ENCODE peak calls at places on chromosomes 1 and 21, in four cellular contexts. One of them, this sample, is unnamed.

GRCh38 chr1:5597991-5598823 is 394.0 kb downstream of the NPHP4 start:
- DNase-seq in smooth muscle cell of the brain vasculature: no peak
- DNase-seq in non-pigmented ciliary epithelial cell: no peak
- DNase-seq in NCI-H1694: no peak
- DNase-seq in this sample: no peak

GRCh38 chr1:10819198-10819901 is 22.9 kb upstream of the CASZ1 start:
- DNase-seq in smooth muscle cell of the brain vasculature: no peak
- DNase-seq in non-pigmented ciliary epithelial cell: no peak
- DNase-seq in NCI-H1694: no peak
- DNase-seq in this sample: no peak

GRCh38 chr1:29974345-29974744 is 738.0 kb downstream of the PTPRU start:
- DNase-seq in smooth muscle cell of the brain vasculature: peak; percentile 1
- DNase-seq in non-pigmented ciliary epithelial cell: peak; percentile 83
- DNase-seq in NCI-H1694: no peak
- DNase-seq in this sample: peak; percentile 99

GRCh38 chr1:59020151-59020997 is 236.5 kb upstream of the JUN start:
- DNase-seq in smooth muscle cell of the brain vasculature: no peak
- DNase-seq in non-pigmented ciliary epithelial cell: no peak
- DNase-seq in NCI-H1694: no peak
- DNase-seq in this sample: peak; percentile 56

GRCh38 chr21:38140192-38140905 is 116.4 kb upstream of the KCNJ15 start:
- DNase-seq in smooth muscle cell of the brain vasculature: no peak
- DNase-seq in non-pigmented ciliary epithelial cell: no peak
- DNase-seq in NCI-H1694: peak; percentile 57
- DNase-seq in this sample: peak; percentile 26

GRCh38 chr1:41383094-41383852 is 22.0 kb downstream of the FOXO6 start:
- DNase-seq in smooth muscle cell of the brain vasculature: no peak
- DNase-seq in non-pigmented ciliary epithelial cell: no peak
- DNase-seq in NCI-H1694: no peak
- DNase-seq in this sample: no peak

GRCh38 chr1:242318140-242318539 is 206.4 kb downstream of the PLD5 start:
- DNase-seq in smooth muscle cell of the brain vasculature: no peak
- DNase-seq in non-pigmented ciliary epithelial cell: no peak
- DNase-seq in NCI-H1694: no peak
- DNase-seq in this sample: no peak

GRCh38 chr1:78289606-78290005 is 201.2 kb upstream of the PTGFR start:
- DNase-seq in smooth muscle cell of the brain vasculature: no peak
- DNase-seq in non-pigmented ciliary epithelial cell: no peak
- DNase-seq in NCI-H1694: no peak
- DNase-seq in this sample: no peak

GRCh38 chr21:14259669-14260458 is 43.9 kb downstream of the RBM11 start:
- DNase-seq in smooth muscle cell of the brain vasculature: peak; percentile 21
- DNase-seq in non-pigmented ciliary epithelial cell: peak; percentile 13
- DNase-seq in NCI-H1694: peak; percentile 79
- DNase-seq in this sample: no peak

GRCh38 chr1:170758992-170759391 is 95.1 kb downstream of the PRRX1 start:
- DNase-seq in smooth muscle cell of the brain vasculature: no peak
- DNase-seq in non-pigmented ciliary epithelial cell: no peak
- DNase-seq in NCI-H1694: no peak
- DNase-seq in this sample: no peak

GRCh38 chr1:66436378-66437135 is 97.4 kb upstream of the SGIP1 start:
- DNase-seq in smooth muscle cell of the brain vasculature: no peak
- DNase-seq in non-pigmented ciliary epithelial cell: peak; percentile 64
- DNase-seq in NCI-H1694: no peak
- DNase-seq in this sample: peak; percentile 62

GRCh38 chr1:237851209-237851845 is 39.4 kb downstream of the ZP4 start:
- DNase-seq in smooth muscle cell of the brain vasculature: no peak
- DNase-seq in non-pigmented ciliary epithelial cell: no peak
- DNase-seq in NCI-H1694: peak; percentile 61
- DNase-seq in this sample: peak; percentile 14

GRCh38 chr1:240732390-240732789 is 120.4 kb upstream of the GREM2 start:
- DNase-seq in smooth muscle cell of the brain vasculature: peak; percentile 29
- DNase-seq in non-pigmented ciliary epithelial cell: peak; percentile 45
- DNase-seq in NCI-H1694: peak; percentile 79
- DNase-seq in this sample: peak; percentile 28

GRCh38 chr1:147919881-147920280 is 8.3 kb upstream of the GPR89B start:
- DNase-seq in smooth muscle cell of the brain vasculature: no peak
- DNase-seq in non-pigmented ciliary epithelial cell: no peak
- DNase-seq in NCI-H1694: no peak
- DNase-seq in this sample: no peak

GRCh38 chr21:35933466-35933865 is 126.9 kb downstream of the SETD4 start:
- DNase-seq in smooth muscle cell of the brain vasculature: peak; percentile 69
- DNase-seq in non-pigmented ciliary epithelial cell: no peak
- DNase-seq in NCI-H1694: no peak
- DNase-seq in this sample: peak; percentile 78

GRCh38 chr1:170721621-170722020 is 57.7 kb downstream of the PRRX1 start:
- DNase-seq in smooth muscle cell of the brain vasculature: no peak
- DNase-seq in non-pigmented ciliary epithelial cell: no peak
- DNase-seq in NCI-H1694: no peak
- DNase-seq in this sample: no peak

GRCh38 chr1:201678264-201679101 is 139.6 kb downstream of the NAV1 start:
- DNase-seq in smooth muscle cell of the brain vasculature: no peak
- DNase-seq in non-pigmented ciliary epithelial cell: no peak
- DNase-seq in NCI-H1694: peak; percentile 69
- DNase-seq in this sample: no peak